ENCODE peak calls at places on chromosomes 1 and 21, in eight cellular contexts. One of them, this sample, is unnamed.

GRCh38 chr21:39105836-39106235 is 77.4 kb downstream of the PSMG1 start:
- DNase-seq in ovary: no peak
- DNase-seq in adrenal gland: no peak
- DNase-seq in A549: no peak
- DNase-seq in sigmoid colon: no peak
- DNase-seq in heart left ventricle: no peak
- DNase-seq in IMR-90: no peak
- DNase-seq in right lobe of liver: no peak
- DNase-seq in this sample: no peak

GRCh38 chr1:221045842-221046831 is 166.9 kb downstream of the HLX start:
- DNase-seq in ovary: no peak
- DNase-seq in adrenal gland: no peak
- DNase-seq in A549: no peak
- DNase-seq in sigmoid colon: no peak
- DNase-seq in heart left ventricle: no peak
- DNase-seq in IMR-90: peak
- DNase-seq in right lobe of liver: no peak
- DNase-seq in this sample: peak

GRCh38 chr1:96544051-96544830 is 177.3 kb upstream of the PTBP2 start:
- DNase-seq in ovary: no peak
- DNase-seq in adrenal gland: no peak
- DNase-seq in A549: no peak
- DNase-seq in sigmoid colon: no peak
- DNase-seq in heart left ventricle: no peak
- DNase-seq in IMR-90: no peak
- DNase-seq in right lobe of liver: no peak
- DNase-seq in this sample: no peak

GRCh38 chr1:2921970-2922686 is 99.1 kb upstream of the ACTRT2 start:
- DNase-seq in ovary: no peak
- DNase-seq in adrenal gland: no peak
- DNase-seq in A549: peak
- DNase-seq in sigmoid colon: no peak
- DNase-seq in heart left ventricle: no peak
- DNase-seq in IMR-90: no peak
- DNase-seq in right lobe of liver: no peak
- DNase-seq in this sample: peak

GRCh38 chr1:244094880-244095522 is 43.9 kb downstream of the ZBTB18 start:
- DNase-seq in ovary: no peak
- DNase-seq in adrenal gland: no peak
- DNase-seq in A549: no peak
- DNase-seq in sigmoid colon: no peak
- DNase-seq in heart left ventricle: peak
- DNase-seq in IMR-90: no peak
- DNase-seq in right lobe of liver: peak
- DNase-seq in this sample: no peak

GRCh38 chr1:18058522-18058921 is 49.1 kb upstream of the IGSF21 start:
- DNase-seq in ovary: no peak
- DNase-seq in adrenal gland: no peak
- DNase-seq in A549: no peak
- DNase-seq in sigmoid colon: no peak
- DNase-seq in heart left ventricle: no peak
- DNase-seq in IMR-90: no peak
- DNase-seq in right lobe of liver: no peak
- DNase-seq in this sample: no peak

GRCh38 chr1:59180715-59181114 is 116.2 kb upstream of the FGGY start:
- DNase-seq in ovary: no peak
- DNase-seq in adrenal gland: no peak
- DNase-seq in A549: no peak
- DNase-seq in sigmoid colon: no peak
- DNase-seq in heart left ventricle: no peak
- DNase-seq in IMR-90: peak
- DNase-seq in right lobe of liver: no peak
- DNase-seq in this sample: no peak

GRCh38 chr1:181647314-181648035 is 164.2 kb downstream of the CACNA1E start:
- DNase-seq in ovary: no peak
- DNase-seq in adrenal gland: no peak
- DNase-seq in A549: no peak
- DNase-seq in sigmoid colon: no peak
- DNase-seq in heart left ventricle: no peak
- DNase-seq in IMR-90: no peak
- DNase-seq in right lobe of liver: no peak
- DNase-seq in this sample: peak

GRCh38 chr1:34709547-34709946 is 45.3 kb upstream of the GJB5 start:
- DNase-seq in ovary: no peak
- DNase-seq in adrenal gland: no peak
- DNase-seq in A549: no peak
- DNase-seq in sigmoid colon: no peak
- DNase-seq in heart left ventricle: no peak
- DNase-seq in IMR-90: no peak
- DNase-seq in right lobe of liver: no peak
- DNase-seq in this sample: peak

GRCh38 chr1:15051898-15052528 is 101.5 kb upstream of the TMEM51 start:
- DNase-seq in ovary: no peak
- DNase-seq in adrenal gland: no peak
- DNase-seq in A549: no peak
- DNase-seq in sigmoid colon: no peak
- DNase-seq in heart left ventricle: no peak
- DNase-seq in IMR-90: peak
- DNase-seq in right lobe of liver: no peak
- DNase-seq in this sample: no peak
- TF ChIP-seq POLR2A in ovary: no peak
- TF ChIP-seq POLR2A in adrenal gland: no peak
- TF ChIP-seq POLR2A in A549: no peak
- TF ChIP-seq POLR2A in sigmoid colon: no peak
- TF ChIP-seq POLR2A in heart left ventricle: no peak
- TF ChIP-seq POLR2A in IMR-90: no peak
- TF ChIP-seq POLR2A in right lobe of liver: no peak
- TF ChIP-seq POLR2A in this sample: no peak

DNA sequence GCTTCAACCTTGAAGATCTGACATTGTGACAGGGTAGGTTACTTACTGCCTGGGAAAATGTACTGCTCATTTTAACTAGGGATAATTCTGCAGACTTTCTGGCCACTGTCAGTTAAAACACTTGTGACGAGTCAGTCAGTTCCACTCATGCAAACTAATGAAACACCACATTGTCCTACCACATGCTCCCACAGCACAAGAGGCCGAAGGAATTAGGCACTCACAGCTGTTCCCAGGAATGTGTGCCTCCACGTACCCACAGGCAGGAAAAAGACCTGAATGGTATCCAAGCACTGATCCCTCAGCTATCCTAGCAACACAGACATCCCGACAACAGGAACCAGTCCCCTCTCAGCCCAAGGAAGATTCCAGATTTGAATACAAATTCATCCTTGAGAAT is 12.3 kb downstream of the BCAR3 start:
- DNase-seq in ovary: no peak
- DNase-seq in adrenal gland: no peak
- DNase-seq in A549: no peak
- DNase-seq in sigmoid colon: no peak
- DNase-seq in heart left ventricle: no peak
- DNase-seq in IMR-90: peak
- DNase-seq in right lobe of liver: no peak
- DNase-seq in this sample: no peak
- TF ChIP-seq POLR2A in ovary: no peak
- TF ChIP-seq POLR2A in adrenal gland: no peak
- TF ChIP-seq POLR2A in A549: no peak
- TF ChIP-seq POLR2A in sigmoid colon: no peak
- TF ChIP-seq POLR2A in heart left ventricle: no peak
- TF ChIP-seq POLR2A in IMR-90: no peak
- TF ChIP-seq POLR2A in right lobe of liver: no peak
- TF ChIP-seq POLR2A in this sample: no peak

GRCh38 chr1:154496381-154496780 is 5.6 kb upstream of the TDRD10 start:
- DNase-seq in ovary: no peak
- DNase-seq in adrenal gland: no peak
- DNase-seq in A549: no peak
- DNase-seq in sigmoid colon: no peak
- DNase-seq in heart left ventricle: no peak
- DNase-seq in IMR-90: no peak
- DNase-seq in right lobe of liver: no peak
- DNase-seq in this sample: no peak

GRCh38 chr1:154495496-154496273 is 6.3 kb upstream of the TDRD10 start:
- DNase-seq in ovary: no peak
- DNase-seq in adrenal gland: no peak
- DNase-seq in A549: no peak
- DNase-seq in sigmoid colon: no peak
- DNase-seq in heart left ventricle: no peak
- DNase-seq in IMR-90: no peak
- DNase-seq in right lobe of liver: no peak
- DNase-seq in this sample: no peak

GRCh38 chr1:154499446-154499845 is 2.6 kb upstream of the TDRD10 start:
- DNase-seq in ovary: no peak
- DNase-seq in adrenal gland: no peak
- DNase-seq in A549: no peak
- DNase-seq in sigmoid colon: no peak
- DNase-seq in heart left ventricle: no peak
- DNase-seq in IMR-90: no peak
- DNase-seq in right lobe of liver: no peak
- DNase-seq in this sample: no peak

GRCh38 chr1:154500533-154500932 is 1.5 kb upstream of the TDRD10 start:
- DNase-seq in ovary: no peak
- DNase-seq in adrenal gland: no peak
- DNase-seq in A549: no peak
- DNase-seq in sigmoid colon: no peak
- DNase-seq in heart left ventricle: no peak
- DNase-seq in IMR-90: no peak
- DNase-seq in right lobe of liver: no peak
- DNase-seq in this sample: no peak

GRCh38 chr1:154497026-154497806 is 4.8 kb upstream of the TDRD10 start:
- DNase-seq in ovary: no peak
- DNase-seq in adrenal gland: peak
- DNase-seq in A549: no peak
- DNase-seq in sigmoid colon: no peak
- DNase-seq in heart left ventricle: peak
- DNase-seq in IMR-90: no peak
- DNase-seq in right lobe of liver: peak
- DNase-seq in this sample: no peak
- TF ChIP-seq POLR2A in ovary: no peak
- TF ChIP-seq POLR2A in adrenal gland: no peak
- TF ChIP-seq POLR2A in A549: no peak
- TF ChIP-seq POLR2A in sigmoid colon: no peak
- TF ChIP-seq POLR2A in heart left ventricle: no peak
- TF ChIP-seq POLR2A in IMR-90: no peak
- TF ChIP-seq POLR2A in right lobe of liver: no peak
- TF ChIP-seq POLR2A in this sample: no peak

GRCh38 chr21:36064085-36064460 is 3.7 kb upstream of the SETD4 start:
- DNase-seq in ovary: no peak
- DNase-seq in adrenal gland: no peak
- DNase-seq in A549: no peak
- DNase-seq in sigmoid colon: no peak
- DNase-seq in heart left ventricle: no peak
- DNase-seq in IMR-90: no peak
- DNase-seq in right lobe of liver: no peak
- DNase-seq in this sample: no peak

GRCh38 chr21:36061445-36061844 is 1.1 kb upstream of the SETD4 start:
- DNase-seq in ovary: no peak
- DNase-seq in adrenal gland: no peak
- DNase-seq in A549: no peak
- DNase-seq in sigmoid colon: no peak
- DNase-seq in heart left ventricle: no peak
- DNase-seq in IMR-90: no peak
- DNase-seq in right lobe of liver: no peak
- DNase-seq in this sample: no peak

GRCh38 chr21:36063375-36064084 is 3.2 kb upstream of the SETD4 start:
- DNase-seq in ovary: no peak
- DNase-seq in adrenal gland: no peak
- DNase-seq in A549: no peak
- DNase-seq in sigmoid colon: no peak
- DNase-seq in heart left ventricle: no peak
- DNase-seq in IMR-90: no peak
- DNase-seq in right lobe of liver: peak
- DNase-seq in this sample: no peak

GRCh38 chr21:36059823-36060158 is 535 bp downstream of the SETD4 start:
- DNase-seq in ovary: no peak
- DNase-seq in adrenal gland: peak
- DNase-seq in A549: peak
- DNase-seq in sigmoid colon: peak
- DNase-seq in heart left ventricle: peak
- DNase-seq in IMR-90: no peak
- DNase-seq in right lobe of liver: peak
- DNase-seq in this sample: peak

DNA sequence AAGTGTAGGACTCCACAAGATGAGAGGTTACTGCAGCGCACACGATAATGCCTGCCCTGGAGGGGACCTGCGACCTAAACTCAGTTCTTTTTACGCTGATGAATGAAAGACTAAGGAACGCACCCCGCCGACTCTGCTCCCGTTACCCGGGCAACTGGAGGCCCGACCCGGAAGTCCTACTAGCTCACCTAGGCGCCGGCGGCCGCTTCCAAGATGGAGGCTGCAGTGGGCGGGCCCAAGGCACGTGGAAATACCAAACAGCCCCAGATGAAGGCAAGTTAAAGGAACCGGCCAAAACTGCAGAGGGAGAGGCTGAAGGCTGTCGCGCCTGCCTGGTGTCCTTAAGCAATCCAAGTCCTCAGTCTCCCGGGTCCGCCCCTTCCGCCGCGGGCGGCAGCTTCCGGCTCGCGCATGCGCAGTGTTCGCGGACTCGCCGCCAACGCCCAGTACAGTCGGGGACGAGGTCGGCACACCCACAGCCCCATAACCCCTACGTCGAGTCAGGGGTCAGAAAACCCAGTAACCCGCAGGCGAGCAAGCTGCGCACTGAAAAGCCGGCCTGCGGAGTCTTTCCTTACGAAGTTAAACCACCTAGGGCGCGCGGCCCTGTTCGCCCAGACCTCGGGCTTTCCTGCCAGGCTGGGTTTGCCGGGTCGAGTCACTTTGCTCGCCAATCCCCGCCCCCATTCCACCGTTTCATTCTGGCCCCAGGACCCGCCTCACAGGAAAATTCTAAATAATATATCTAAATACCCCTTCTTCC is at the start of gene SETD4:
- DNase-seq in ovary: peak
- DNase-seq in adrenal gland: peak
- DNase-seq in A549: peak
- DNase-seq in sigmoid colon: peak
- DNase-seq in heart left ventricle: peak
- DNase-seq in IMR-90: peak
- DNase-seq in right lobe of liver: peak
- DNase-seq in this sample: peak
- TF ChIP-seq POLR2A in ovary: peak
- TF ChIP-seq POLR2A in adrenal gland: peak
- TF ChIP-seq POLR2A in A549: peak
- TF ChIP-seq POLR2A in sigmoid colon: peak
- TF ChIP-seq POLR2A in heart left ventricle: no peak
- TF ChIP-seq POLR2A in IMR-90: peak
- TF ChIP-seq POLR2A in right lobe of liver: peak
- TF ChIP-seq POLR2A in this sample: peak